ENCODE peak calls at places on chromosomes 2 and 18, in seven cellular contexts. One of them, this sample, is unnamed.

GRCh38 chr2:126894082-126894481 is 4.6 kb upstream of the TEX51 start:
- DNase-seq in putamen: no peak
- DNase-seq in HepG2: no peak
- DNase-seq in Calu3: no peak
- DNase-seq in cerebellar nuclear complex: no peak
- DNase-seq in fibroblast of mammary gland: no peak
- DNase-seq in NCI-H524: no peak
- DNase-seq in this sample: no peak

GRCh38 chr2:159516241-159516758 is 100.0 kb downstream of the BAZ2B start:
- DNase-seq in putamen: no peak
- DNase-seq in HepG2: peak; percentile 35
- DNase-seq in Calu3: peak; percentile 37
- DNase-seq in cerebellar nuclear complex: peak; percentile 7
- DNase-seq in fibroblast of mammary gland: peak; percentile 58
- DNase-seq in NCI-H524: peak; percentile 58
- DNase-seq in this sample: peak; percentile 26

GRCh38 chr2:232260075-232260474 is 118.5 kb upstream of the ALPP start:
- DNase-seq in putamen: no peak
- DNase-seq in HepG2: no peak
- DNase-seq in Calu3: peak; percentile 61
- DNase-seq in cerebellar nuclear complex: no peak
- DNase-seq in fibroblast of mammary gland: peak; percentile 90
- DNase-seq in NCI-H524: no peak
- DNase-seq in this sample: peak; percentile 91

GRCh38 chr2:210072922-210073509 is 70.6 kb downstream of the RPE start:
- DNase-seq in putamen: no peak
- DNase-seq in HepG2: peak; percentile 46
- DNase-seq in Calu3: peak; percentile 7
- DNase-seq in cerebellar nuclear complex: no peak
- DNase-seq in fibroblast of mammary gland: peak; percentile 62
- DNase-seq in NCI-H524: peak; percentile 20
- DNase-seq in this sample: peak; percentile 66

GRCh38 chr2:70696142-70696541 is 71.9 kb downstream of the ADD2 start:
- DNase-seq in putamen: no peak
- DNase-seq in HepG2: no peak
- DNase-seq in Calu3: no peak
- DNase-seq in cerebellar nuclear complex: no peak
- DNase-seq in fibroblast of mammary gland: no peak
- DNase-seq in NCI-H524: no peak
- DNase-seq in this sample: no peak

GRCh38 chr2:71925268-71926097 is 222.2 kb downstream of the CYP26B1 start:
- DNase-seq in putamen: peak; percentile 22
- DNase-seq in HepG2: no peak
- DNase-seq in Calu3: no peak
- DNase-seq in cerebellar nuclear complex: no peak
- DNase-seq in fibroblast of mammary gland: peak; percentile 69
- DNase-seq in NCI-H524: no peak
- DNase-seq in this sample: peak; percentile 51

GRCh38 chr18:78542204-78542603 is 437.4 kb upstream of the SALL3 start:
- DNase-seq in putamen: peak; percentile 22
- DNase-seq in HepG2: no peak
- DNase-seq in Calu3: no peak
- DNase-seq in cerebellar nuclear complex: no peak
- DNase-seq in fibroblast of mammary gland: no peak
- DNase-seq in NCI-H524: no peak
- DNase-seq in this sample: no peak

GRCh38 chr2:53234548-53234903 is 533.1 kb upstream of the CHAC2 start:
- DNase-seq in putamen: no peak
- DNase-seq in HepG2: no peak
- DNase-seq in Calu3: no peak
- DNase-seq in cerebellar nuclear complex: no peak
- DNase-seq in fibroblast of mammary gland: peak; percentile 19
- DNase-seq in NCI-H524: peak; percentile 67
- DNase-seq in this sample: no peak

GRCh38 chr18:67379991-67380390 is 136.5 kb downstream of the DSEL start:
- DNase-seq in putamen: no peak
- DNase-seq in HepG2: no peak
- DNase-seq in Calu3: no peak
- DNase-seq in cerebellar nuclear complex: no peak
- DNase-seq in fibroblast of mammary gland: peak; percentile 16
- DNase-seq in NCI-H524: no peak
- DNase-seq in this sample: no peak

GRCh38 chr2:144349674-144350073 is 170.2 kb downstream of the ZEB2 start:
- DNase-seq in putamen: no peak
- DNase-seq in HepG2: peak; percentile 10
- DNase-seq in Calu3: no peak
- DNase-seq in cerebellar nuclear complex: no peak
- DNase-seq in fibroblast of mammary gland: no peak
- DNase-seq in NCI-H524: no peak
- DNase-seq in this sample: no peak

GRCh38 chr2:177670791-177671528 is 278.4 kb downstream of the AGPS start:
- DNase-seq in putamen: no peak
- DNase-seq in HepG2: no peak
- DNase-seq in Calu3: no peak
- DNase-seq in cerebellar nuclear complex: no peak
- DNase-seq in fibroblast of mammary gland: no peak
- DNase-seq in NCI-H524: no peak
- DNase-seq in this sample: no peak

GRCh38 chr2:222779145-222779832 is 81.5 kb upstream of the ACSL3 start:
- DNase-seq in putamen: no peak
- DNase-seq in HepG2: no peak
- DNase-seq in Calu3: no peak
- DNase-seq in cerebellar nuclear complex: no peak
- DNase-seq in fibroblast of mammary gland: no peak
- DNase-seq in NCI-H524: no peak
- DNase-seq in this sample: no peak

GRCh38 chr2:24304621-24305020 is 55.7 kb downstream of the ITSN2 start:
- DNase-seq in putamen: no peak
- DNase-seq in HepG2: no peak
- DNase-seq in Calu3: no peak
- DNase-seq in cerebellar nuclear complex: no peak
- DNase-seq in fibroblast of mammary gland: peak; percentile 62
- DNase-seq in NCI-H524: no peak
- DNase-seq in this sample: no peak

GRCh38 chr2:795245-796041 is 118.2 kb upstream of the TMEM18 start:
- DNase-seq in putamen: peak; percentile 2
- DNase-seq in HepG2: no peak
- DNase-seq in Calu3: no peak
- DNase-seq in cerebellar nuclear complex: no peak
- DNase-seq in fibroblast of mammary gland: no peak
- DNase-seq in NCI-H524: no peak
- DNase-seq in this sample: no peak

This sample was measured in ELR.